ENCODE peak calls at places on chromosomes 12 and 14, in four cellular contexts. J, W, O and X are unnamed samples.

GRCh38 chr12:102426599-102427541 is 53.5 kb downstream of the IGF1 start:
- DNase-seq in O (peak), W (no peak), J (no peak), X (no peak)

GRCh38 chr12:75101805-75102204 is 107.8 kb downstream of the KCNC2 start:
- DNase-seq in W (no peak), O (no peak), J (no peak), X (no peak)

GRCh38 chr14:62301911-62302310 is 539.7 kb downstream of the SNAPC1 start:
- DNase-seq in J (no peak), O (no peak), W (no peak), X (no peak)

GRCh38 chr12:43337571-43338497 is 214.2 kb downstream of the ADAMTS20 start:
- DNase-seq in W (no peak), J (no peak), O (no peak), X (no peak)

GRCh38 chr12:121568971-121569808 is 11.6 kb downstream of the KDM2B start:
- DNase-seq in J (peak), O (peak), W (no peak), X (no peak)

GRCh38 chr12:57941165-57941894 is at the start of gene ATP23:
- DNase-seq in J (peak), W (peak), O (peak), X (peak)

GRCh38 chr12:85733441-85733840 is 102.8 kb downstream of the RASSF9 start:
- DNase-seq in W (no peak), J (no peak), O (no peak), X (no peak)

GRCh38 chr14:74019743-74020142 is 594 bp downstream of the BBOF1 start:
- DNase-seq in O (no peak), W (no peak), J (no peak), X (no peak)

GRCh38 chr12:76101739-76102385 is 17.4 kb upstream of the NAP1L1 start:
- DNase-seq in W (no peak), O (no peak), J (no peak), X (no peak)

GRCh38 chr12:130431176-130431575 is 93.5 kb downstream of the PIWIL1 start:
- DNase-seq in O (peak), W (no peak), J (no peak), X (no peak)

GRCh38 chr12:29148958-29149690 is at the start of gene FAR2:
- DNase-seq in J (peak), W (peak), O (peak), X (peak)

GRCh38 chr12:6547987-6548386 is 7.9 kb downstream of the IFFO1 start:
- DNase-seq in O (no peak), J (no peak), W (no peak), X (no peak)

GRCh38 chr12:15982471-15982870 is 71.3 kb downstream of the DERA start:
- DNase-seq in J (no peak), O (peak), W (no peak), X (no peak)

GRCh38 chr14:73426877-73427276 is 31.5 kb downstream of the NUMB start:
- DNase-seq in W (no peak), J (no peak), O (no peak), X (no peak)

GRCh38 chr14:26194816-26195215 is 403.0 kb downstream of the NOVA1 start:
- DNase-seq in J (no peak), W (no peak), O (no peak), X (no peak)

GRCh38 chr12:50201987-50202521 is 34.9 kb upstream of the CERS5 start:
- DNase-seq in J (no peak), W (no peak), O (no peak), X (no peak)

GRCh38 chr14:90676356-90676755 is 139.9 kb downstream of the TTC7B start:
- DNase-seq in J (no peak), O (no peak), W (no peak), X (no peak)